ENCODE peak calls at places on chromosomes 12 and 14, in four cellular contexts. M is GM23338, S is OCI-LY7, C is endothelial cell of umbilical vein. E is an unnamed sample.

GRCh38 chr12:130571734-130572133 is 144.4 kb downstream of the RIMBP2 start:
- DNase-seq in M (no peak), S (no peak), C (no peak), E (no peak)

GRCh38 chr12:2084553-2085296 is 31.9 kb downstream of the CACNA1C start:
- DNase-seq in M (no peak), S (no peak), C (no peak), E (peak; percentile 77)

GRCh38 chr12:90211017-90211416 is 502.4 kb upstream of the ATP2B1 start:
- DNase-seq in M (no peak), S (no peak), C (peak; percentile 96), E (peak; percentile 85)

GRCh38 chr14:70018713-70019201 is 139.5 kb downstream of the SMOC1 start:
- DNase-seq in M (no peak), S (no peak), C (no peak), E (no peak)

GRCh38 chr12:26810330-26810729 is 22.7 kb downstream of the ITPR2 start:
- DNase-seq in M (peak; percentile 53), S (no peak), C (peak; percentile 75), E (peak; percentile 87)

GRCh38 chr14:84859116-84859515 is 670.8 kb upstream of the FLRT2 start:
- DNase-seq in M (no peak), S (no peak), C (no peak), E (peak; percentile 2)

GRCh38 chr14:50766338-50766886 is 64.5 kb downstream of the NIN start:
- DNase-seq in M (no peak), S (no peak), C (no peak), E (peak; percentile 20)

GRCh38 chr12:13941258-13942249 is 39.8 kb downstream of the GRIN2B start:
- DNase-seq in M (peak; percentile 91), S (peak; percentile 46), C (peak; percentile 1), E (peak; percentile 5)

GRCh38 chr12:120121343-120121742 is 4.8 kb upstream of the RAB35 start:
- DNase-seq in M (no peak), S (no peak), C (no peak), E (no peak)

GRCh38 chr12:132162508-132163031 is 18.3 kb downstream of the NOC4L start:
- DNase-seq in M (no peak), S (no peak), C (no peak), E (peak; percentile 80)

GRCh38 chr12:75459755-75460154 is 20.8 kb upstream of the GLIPR1 start:
- DNase-seq in M (no peak), S (no peak), C (no peak), E (no peak)

GRCh38 chr12:108879615-108880254 is at the start of gene DAO:
- DNase-seq in M (no peak), S (no peak), C (no peak), E (no peak)

GRCh38 chr14:29150659-29151058 is 384.1 kb downstream of the FOXG1 start:
- DNase-seq in M (no peak), S (no peak), C (no peak), E (no peak)

GRCh38 chr12:99049774-99050173 is 404.7 kb downstream of the APAF1 start:
- DNase-seq in M (no peak), S (no peak), C (no peak), E (no peak)

GRCh38 chr14:26444745-26445144 is 153.1 kb downstream of the NOVA1 start:
- DNase-seq in M (peak; percentile 78), S (no peak), C (peak; percentile 29), E (peak; percentile 8)

GRCh38 chr12:106764738-106765137 is 9.7 kb upstream of the RIC8B start:
- DNase-seq in M (no peak), S (no peak), C (no peak), E (no peak)

GRCh38 chr12:26195250-26195640 is at the start of gene SSPN:
- DNase-seq in M (peak; percentile 61), S (no peak), C (peak; percentile 46), E (peak; percentile 68)

GRCh38 chr12:20212658-20213387 is 155.5 kb upstream of the PDE3A start:
- DNase-seq in M (peak; percentile 90), S (no peak), C (peak; percentile 99), E (peak; percentile 99)

GRCh38 chr14:65783576-65783975 is 371.0 kb downstream of the FUT8 start:
- DNase-seq in M (no peak), S (no peak), C (no peak), E (peak; percentile 17)

GRCh38 chr14:68806526-68807147 is 13.8 kb upstream of the ZFP36L1 start:
- DNase-seq in M (no peak), S (peak; percentile 91), C (no peak), E (no peak)

GRCh38 chr12:120406080-120406479 is 31.8 kb upstream of the COX6A1 start:
- DNase-seq in M (no peak), S (no peak), C (peak; percentile 5), E (no peak)

GRCh38 chr12:56146492-56147460 is 5.6 kb upstream of the MYL6B start:
- DNase-seq in M (no peak), S (no peak), C (peak; percentile 82), E (no peak)

GRCh38 chr12:113232232-113232615 is 11.0 kb downstream of the TPCN1 start:
- DNase-seq in M (no peak), S (no peak), C (no peak), E (no peak)

GRCh38 chr12:81644503-81644902 is 114.6 kb downstream of the PPFIA2 start:
- DNase-seq in M (peak; percentile 63), S (peak; percentile 37), C (peak; percentile 41), E (peak; percentile 42)

DNA sequence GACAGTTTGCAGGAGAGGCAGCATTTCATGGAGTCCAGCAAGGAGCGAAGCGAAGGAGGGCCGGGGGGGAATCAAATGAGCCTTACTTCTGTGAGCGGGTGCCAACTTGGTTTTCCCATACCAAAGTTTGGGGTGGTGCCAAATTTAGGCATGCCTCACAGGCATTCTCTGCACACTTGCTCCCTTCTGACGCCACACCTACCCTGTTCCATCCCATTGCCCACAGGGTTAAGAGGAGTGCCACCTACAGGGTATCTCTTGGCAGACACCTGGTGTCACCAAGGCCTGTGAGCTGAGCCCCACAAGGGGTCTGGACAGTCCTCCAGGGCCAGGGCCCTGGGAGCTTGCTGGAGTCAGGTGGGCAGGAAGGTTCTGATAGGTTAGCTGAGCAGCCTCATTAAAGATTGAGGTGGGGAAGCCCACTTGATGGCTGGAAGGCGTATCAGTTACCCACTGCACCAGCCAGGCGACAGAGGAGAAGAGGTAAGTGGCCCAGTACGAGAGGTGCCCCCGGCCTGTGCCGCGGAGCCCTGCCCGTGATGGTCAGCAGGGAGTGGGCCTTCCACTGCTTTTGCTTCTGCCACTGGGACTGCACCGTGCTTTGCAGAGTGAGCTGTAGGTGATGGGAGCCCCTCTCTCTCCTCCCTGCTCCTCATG is 45.2 kb downstream of the DEGS2 start:
- DNase-seq in M (no peak), S (no peak), C (no peak), E (no peak)
- H4K20me1 ChIP-seq in M (no peaks in the 10 kb centered on the region), S (no peaks in the 10 kb centered on the region), C (no peaks in the 10 kb centered on the region), E (peaks cover 40% of the 10 kb centered on the region)

DNA sequence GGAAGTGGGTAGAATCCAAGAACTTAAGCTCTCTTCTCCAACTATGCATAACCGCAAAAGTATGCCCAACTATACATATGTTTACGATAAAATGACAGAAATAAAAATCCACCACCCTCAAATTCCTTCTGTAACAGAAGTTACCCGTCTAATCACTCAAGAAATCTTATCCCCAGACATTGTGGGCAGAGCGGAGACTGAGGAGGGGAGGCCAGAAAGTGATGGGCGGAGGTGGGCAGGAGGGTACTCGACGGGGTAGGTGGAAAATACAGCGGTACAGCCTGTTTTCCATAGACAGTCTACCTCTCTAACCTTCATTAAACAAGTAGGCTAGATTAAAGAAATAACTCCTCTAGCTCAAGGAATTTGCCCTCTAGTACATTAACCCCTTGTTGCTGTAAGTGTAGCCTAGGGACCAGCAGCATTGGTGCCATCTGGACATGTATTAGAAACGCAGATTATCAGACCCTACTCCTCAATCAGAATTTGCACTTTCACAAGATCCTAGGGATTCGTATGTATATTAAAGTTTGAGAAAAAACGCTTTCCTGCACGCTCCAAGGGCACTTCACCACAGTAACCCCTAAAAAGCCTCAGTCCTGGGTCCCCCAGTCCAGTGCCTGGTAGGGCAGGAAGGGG is 597 bp downstream of the DEPDC4 start:
- DNase-seq in M (no peak), S (no peak), C (no peak), E (no peak)
- H4K20me1 ChIP-seq in M (peaks cover 9% of the 10 kb centered on the region), S (peaks cover 5% of the 10 kb centered on the region), C (peaks cover 3% of the 10 kb centered on the region), E (peaks cover 13% of the 10 kb centered on the region)

DNA sequence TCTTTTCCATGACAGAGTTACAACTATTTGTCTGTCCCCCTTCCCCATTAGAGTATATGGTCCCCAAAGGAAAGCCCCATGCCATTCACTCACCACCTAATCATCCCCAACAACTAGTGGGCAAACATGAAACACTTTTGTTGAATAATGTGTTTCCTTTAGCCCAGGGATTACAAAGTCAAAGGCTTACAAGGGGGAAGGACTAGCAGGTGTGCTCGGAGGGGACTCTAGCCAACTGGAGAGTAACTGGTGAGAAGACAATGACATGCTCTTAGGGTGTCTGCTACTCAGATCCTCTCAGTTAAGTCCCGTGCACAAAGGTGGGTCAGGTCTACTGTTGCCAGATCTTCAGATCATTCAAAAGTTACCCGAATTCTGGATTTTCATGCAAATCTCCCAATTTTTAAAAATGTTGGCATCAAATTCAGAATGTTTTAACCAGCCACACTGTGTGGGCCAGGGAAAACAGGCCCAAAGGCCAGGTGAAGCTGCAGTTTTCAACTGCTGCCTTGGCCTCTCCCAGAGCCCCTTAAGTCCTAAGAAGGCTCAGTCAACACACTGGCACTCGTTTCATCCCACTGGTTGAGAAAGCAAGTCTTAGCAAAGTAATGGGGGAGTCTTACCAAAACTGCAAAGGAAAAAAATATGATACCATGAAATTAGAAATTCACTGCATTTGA is 29.7 kb downstream of the NUDT4 start:
- DNase-seq in M (peak; percentile 27), S (no peak), C (no peak), E (no peak)
- H4K20me1 ChIP-seq in M (peaks cover 15% of the 10 kb centered on the region), S (peaks cover 12% of the 10 kb centered on the region), C (no peaks in the 10 kb centered on the region), E (no peaks in the 10 kb centered on the region)

GRCh38 chr12:11698729-11699128 is 49.3 kb downstream of the ETV6 start:
- DNase-seq in M (no peak), S (no peak), C (no peak), E (no peak)

GRCh38 chr12:11696084-11696483 is 46.6 kb downstream of the ETV6 start:
- DNase-seq in M (no peak), S (no peak), C (no peak), E (no peak)

GRCh38 chr12:11694528-11694927 is 45.1 kb downstream of the ETV6 start:
- DNase-seq in M (no peak), S (no peak), C (no peak), E (no peak)

GRCh38 chr12:11695321-11695720 is 45.8 kb downstream of the ETV6 start:
- DNase-seq in M (no peak), S (no peak), C (no peak), E (peak; percentile 79)

DNA sequence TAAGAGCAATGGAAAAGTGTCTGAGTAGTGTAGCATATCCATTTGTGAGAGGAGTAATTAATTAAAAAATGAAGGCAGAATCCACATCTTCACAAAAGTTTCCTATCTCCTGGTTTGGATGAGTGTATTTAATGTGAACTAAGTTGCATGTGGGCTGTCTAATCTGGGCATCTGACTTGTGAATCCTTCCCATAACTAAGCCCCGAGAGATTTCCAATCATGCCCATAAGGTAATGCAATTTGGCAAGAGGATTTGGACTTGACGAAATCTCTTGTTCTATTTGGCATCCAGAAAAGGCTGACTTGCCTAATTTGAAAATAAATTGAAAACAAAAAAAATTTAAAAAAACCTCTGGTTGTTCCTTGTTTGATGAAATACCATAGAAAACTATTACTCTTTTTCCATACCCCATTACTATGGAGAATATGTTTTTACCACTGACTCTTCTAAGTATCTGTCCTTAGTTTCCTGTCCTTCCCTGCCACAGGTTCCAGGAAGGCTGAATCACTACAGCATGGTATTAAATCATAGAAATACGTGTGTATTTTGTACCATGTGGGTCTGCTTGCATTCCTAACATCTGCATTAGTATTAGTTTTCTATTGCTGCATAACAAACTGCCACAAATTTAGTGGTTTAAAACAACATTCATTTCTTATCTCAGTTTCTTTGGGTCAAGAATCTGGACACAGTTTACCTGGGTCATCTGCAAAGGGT is 48.4 kb downstream of the ETV6 start:
- DNase-seq in M (no peak), S (no peak), C (peak; percentile 67), E (peak; percentile 73)
- H4K20me1 ChIP-seq in M (peaks cover 5% of the 10 kb centered on the region), S (no peaks in the 10 kb centered on the region), C (no peaks in the 10 kb centered on the region), E (peaks cover 79% of the 10 kb centered on the region)